ENCODE peak calls at places on chromosomes 16 and 17, in four cellular contexts. R is stomach, T is coronary artery, E is fibroblast of villous mesenchyme. S is an unnamed sample.
A peak's percentile ranks its signal among the peaks of the same experiment; 100 is the strongest.

GRCh38 chr17:74215332-74215727 is 2.0 kb downstream of the TTYH2 start:
- DNase-seq in R (no peak), E (no peak), T (no peak), S (no peak)

GRCh38 chr16:71311553-71312158 is 22.5 kb upstream of the CMTR2 start:
- DNase-seq in R (no peak), E (peak; percentile 11), T (no peak), S (no peak)

GRCh38 chr17:68326681-68327080 is 35.4 kb downstream of the ARSG start:
- DNase-seq in T (no peak), E (no peak), R (no peak), S (no peak)

GRCh38 chr17:18324140-18325049 is 9.3 kb downstream of the SMCR8 start:
- DNase-seq in T (no peak), E (no peak), R (no peak), S (no peak)

GRCh38 chr16:25108054-25108453 is 3.5 kb upstream of the LCMT1 start:
- DNase-seq in R (no peak), T (no peak), E (no peak), S (no peak)

GRCh38 chr16:84851192-84852127 is 31.7 kb downstream of the CRISPLD2 start:
- DNase-seq in E (peak; percentile 90), T (no peak), R (peak; percentile 37), S (no peak)

GRCh38 chr17:68355093-68355492 is 63.8 kb downstream of the ARSG start:
- DNase-seq in E (peak; percentile 72), R (no peak), T (no peak), S (no peak)

GRCh38 chr17:49646391-49647255 is 31.3 kb downstream of the SPOP start:
- DNase-seq in T (peak; percentile 80), E (peak; percentile 62), R (no peak), S (no peak)

GRCh38 chr17:77961741-77962140 is 3.2 kb downstream of the TNRC6C start:
- DNase-seq in R (no peak), E (no peak), T (no peak), S (no peak)

GRCh38 chr17:32157225-32157624 is 14.9 kb downstream of the RHOT1 start:
- DNase-seq in E (peak; percentile 33), R (no peak), T (no peak), S (peak; percentile 96)

GRCh38 chr16:58507195-58507962 is 7.4 kb downstream of the NDRG4 start:
- DNase-seq in E (no peak), T (no peak), R (peak; percentile 24), S (no peak)

DNA sequence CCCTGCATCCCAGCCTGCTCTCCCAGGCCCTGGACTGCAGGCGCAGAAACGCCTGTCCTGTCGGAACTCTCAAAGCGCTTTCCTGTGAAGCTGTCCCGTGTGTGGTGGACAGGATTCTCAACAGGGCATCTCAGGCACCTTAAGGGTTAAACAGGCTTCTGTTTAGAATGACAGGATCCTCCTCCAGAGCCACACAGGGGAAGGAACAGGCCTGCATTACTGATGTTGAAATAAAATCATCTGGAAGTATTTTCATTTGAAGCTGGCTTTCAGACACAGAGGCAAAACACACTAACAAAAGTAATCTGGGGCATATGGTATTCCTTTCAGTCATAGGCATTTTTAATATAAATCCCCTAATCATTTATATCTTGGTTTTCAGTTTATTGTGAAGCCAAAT is 7.4 kb downstream of the HS3ST3A1 start:
- DNase-seq in E (peak; percentile 31), T (no peak), R (no peak), S (no peak)
- H3K4me3 ChIP-seq in E (no peak overlapping the region), T (no peak overlapping the region), R (no peak overlapping the region), S (no peak overlapping the region)

GRCh38 chr16:27514806-27515205 is 34.9 kb downstream of the GTF3C1 start:
- DNase-seq in R (no peak), E (no peak), T (no peak), S (no peak)
- H3K4me3 ChIP-seq in R (no peak overlapping the region), E (no peak overlapping the region), T (no peak overlapping the region), S (no peak overlapping the region)

GRCh38 chr16:80899804-80900592 is 95.6 kb upstream of the CDYL2 start:
- DNase-seq in E (peak; percentile 56), T (peak; percentile 96), R (peak; percentile 96), S (peak; percentile 96)

GRCh38 chr16:80896778-80897177 is 92.4 kb upstream of the CDYL2 start:
- DNase-seq in E (no peak), R (no peak), T (no peak), S (no peak)

GRCh38 chr16:80902306-80903154 is 98.1 kb upstream of the CDYL2 start:
- DNase-seq in T (no peak), E (no peak), R (no peak), S (no peak)

GRCh38 chr16:80903616-80904015 is 99.2 kb upstream of the CDYL2 start:
- DNase-seq in R (no peak), E (no peak), T (no peak), S (no peak)

DNA sequence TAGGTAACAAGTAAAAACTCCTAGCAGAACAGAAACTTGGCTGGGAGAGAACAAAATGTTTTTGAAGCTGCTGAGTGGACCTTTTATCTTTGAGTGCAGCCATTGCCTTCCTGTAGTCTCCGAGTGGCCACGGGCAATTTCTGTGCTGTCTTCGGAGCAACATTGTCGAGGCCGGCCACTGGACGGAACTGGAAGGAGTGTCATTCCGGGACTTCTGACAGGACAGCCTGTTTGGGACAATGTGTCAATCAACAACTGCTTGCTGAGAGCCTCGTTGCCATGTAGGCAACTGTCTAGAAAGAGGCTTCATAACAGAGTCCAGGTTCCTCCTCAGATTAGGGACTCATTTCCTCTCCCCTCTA is 96.2 kb upstream of the CDYL2 start:
- DNase-seq in E (no peak), T (peak; percentile 76), R (no peak), S (no peak)
- H3K4me3 ChIP-seq in E (no peak overlapping the region), T (peak overlapping the region; percentile 51), R (no peak overlapping the region), S (no peak overlapping the region)

DNA sequence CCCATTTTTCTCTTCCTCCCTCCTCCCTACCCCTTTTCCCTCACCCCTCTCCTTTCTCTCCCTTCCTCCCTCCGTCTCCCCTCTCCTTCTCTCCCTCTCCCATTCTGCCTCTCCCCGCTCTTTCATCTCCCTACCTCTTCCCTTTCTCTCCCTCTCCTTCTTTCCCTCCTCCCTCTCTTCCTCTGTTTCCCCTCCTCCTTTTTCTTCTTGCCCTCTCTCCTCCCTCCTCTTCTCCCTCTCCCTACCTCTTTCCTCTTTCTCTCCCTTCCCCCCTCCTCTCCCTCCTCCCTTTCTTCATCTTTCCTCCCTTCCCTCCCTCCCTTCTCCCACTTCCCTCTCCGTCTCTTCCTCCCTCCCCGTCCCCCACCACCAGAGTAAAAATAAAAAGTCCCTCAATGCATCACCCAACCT is 10.5 kb downstream of the CHD9NB start:
- DNase-seq in T (no peak), E (no peak), R (no peak), S (no peak)
- H3K4me3 ChIP-seq in T (peak overlapping the region; percentile 34), E (no peak overlapping the region), R (no peak overlapping the region), S (no peak overlapping the region)

GRCh38 chr16:19879241-19879792 is 5.3 kb downstream of the GPRC5B start:
- DNase-seq in R (no peak), E (no peak), T (no peak), S (no peak)
- H3K4me3 ChIP-seq in R (no peak overlapping the region), E (no peak overlapping the region), T (no peak overlapping the region), S (no peak overlapping the region)

DNA sequence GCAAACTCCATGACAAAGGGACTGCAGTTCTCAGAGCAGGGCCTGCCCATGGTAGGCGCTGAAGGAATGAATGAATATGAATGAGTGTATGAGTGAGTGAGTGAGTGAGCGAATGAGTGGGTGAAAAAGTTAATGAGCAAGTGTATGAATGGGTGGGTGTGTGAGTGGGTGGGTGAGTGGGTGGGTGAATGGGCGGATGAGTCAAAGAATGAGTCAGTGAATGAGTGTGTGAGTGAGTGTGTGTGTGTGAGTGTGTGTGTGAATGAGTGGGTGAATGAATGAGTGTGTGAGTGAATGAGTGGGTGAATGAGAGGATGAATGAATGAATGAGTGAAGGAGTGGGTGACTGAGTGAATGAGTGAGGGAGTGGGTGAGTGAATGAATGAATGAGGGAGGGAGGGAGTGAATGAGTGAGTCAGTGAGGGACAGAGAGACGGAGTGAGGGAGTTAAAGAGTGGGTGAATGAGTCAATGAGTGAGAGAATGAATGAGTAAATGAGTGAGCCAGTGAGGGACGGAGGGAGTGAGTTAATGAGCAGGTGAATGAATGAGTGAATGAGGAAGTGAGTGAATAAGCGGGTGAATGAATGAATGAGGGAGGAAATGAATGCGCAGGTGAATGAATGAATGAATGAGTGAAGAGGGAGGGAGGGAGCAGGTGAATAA is 11.1 kb upstream of the CHMP6 start:
- DNase-seq in R (no peak), E (no peak), T (no peak), S (no peak)
- H3K4me3 ChIP-seq in R (peak overlapping the region; percentile 33), E (no peak overlapping the region), T (peak overlapping the region; percentile 11), S (no peak overlapping the region)

DNA sequence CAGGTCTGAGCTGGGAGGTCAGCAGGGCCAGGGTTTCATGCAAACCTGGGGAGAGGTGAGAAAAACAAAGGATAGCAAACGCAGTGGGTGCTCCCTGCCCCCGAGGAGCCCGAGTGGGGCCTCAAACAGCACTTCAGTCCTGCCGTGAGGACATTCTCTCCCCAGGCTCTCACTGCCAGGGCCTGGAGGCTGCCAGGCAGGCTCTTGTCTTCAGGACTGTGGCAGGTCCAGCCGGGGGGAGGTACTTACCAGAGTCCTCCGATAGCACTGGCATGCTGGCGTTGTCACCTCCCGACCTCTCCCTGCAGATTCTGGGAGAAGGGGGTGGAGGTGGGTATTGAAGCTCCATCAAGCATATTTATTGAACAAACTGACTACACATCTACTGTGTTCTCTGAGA is 1.3 kb downstream of the MPP3 start:
- DNase-seq in E (no peak), R (no peak), T (no peak), S (no peak)
- H3K4me3 ChIP-seq in E (no peak overlapping the region), R (no peak overlapping the region), T (peak overlapping the region; percentile 97), S (peak overlapping the region; percentile 73)